ENCODE peak calls at places on chromosomes 3 and 15, in eight cellular contexts. One of them, this sample, is unnamed.

GRCh38 chr15:77160562-77161481 is 89.9 kb upstream of the TSPAN3 start:
- ATAC-seq in HepG2: peak
- ATAC-seq in upper lobe of left lung: no peak
- ATAC-seq in K562: no peak
- ATAC-seq in GM12878: peak
- ATAC-seq in Panc1: no peak
- ATAC-seq in GM23338: peak
- ATAC-seq in HCT116: peak
- ATAC-seq in this sample: no peak

GRCh38 chr3:71893702-71894479 is 108.9 kb upstream of the PROK2 start:
- ATAC-seq in GM12878: no peak
- ATAC-seq in K562: no peak
- ATAC-seq in HepG2: no peak
- ATAC-seq in HCT116: no peak
- ATAC-seq in upper lobe of left lung: no peak
- ATAC-seq in GM23338: peak
- ATAC-seq in Panc1: no peak
- ATAC-seq in this sample: no peak

GRCh38 chr15:98872777-98873176 is 134.8 kb downstream of the PGPEP1L start:
- ATAC-seq in upper lobe of left lung: no peak
- ATAC-seq in HepG2: no peak
- ATAC-seq in K562: no peak
- ATAC-seq in GM23338: no peak
- ATAC-seq in GM12878: no peak
- ATAC-seq in HCT116: no peak
- ATAC-seq in Panc1: no peak
- ATAC-seq in this sample: no peak

GRCh38 chr3:146308682-146309081 is 57.8 kb upstream of the PLSCR4 start:
- ATAC-seq in HepG2: no peak
- ATAC-seq in K562: no peak
- ATAC-seq in GM23338: no peak
- ATAC-seq in GM12878: no peak
- ATAC-seq in Panc1: no peak
- ATAC-seq in upper lobe of left lung: no peak
- ATAC-seq in HCT116: no peak
- ATAC-seq in this sample: peak

GRCh38 chr3:195584543-195584870 is 767 bp upstream of the APOD start:
- ATAC-seq in HepG2: no peak
- ATAC-seq in Panc1: no peak
- ATAC-seq in HCT116: no peak
- ATAC-seq in K562: peak
- ATAC-seq in GM12878: no peak
- ATAC-seq in upper lobe of left lung: no peak
- ATAC-seq in GM23338: no peak
- ATAC-seq in this sample: no peak

GRCh38 chr15:100043069-100043641 is 298.6 kb downstream of the ADAMTS17 start:
- ATAC-seq in GM23338: no peak
- ATAC-seq in HepG2: no peak
- ATAC-seq in Panc1: peak
- ATAC-seq in K562: no peak
- ATAC-seq in HCT116: peak
- ATAC-seq in GM12878: no peak
- ATAC-seq in upper lobe of left lung: no peak
- ATAC-seq in this sample: no peak

GRCh38 chr15:40785814-40786213 is 16.0 kb downstream of the C15orf62 start:
- ATAC-seq in GM23338: no peak
- ATAC-seq in Panc1: no peak
- ATAC-seq in HCT116: no peak
- ATAC-seq in upper lobe of left lung: no peak
- ATAC-seq in K562: no peak
- ATAC-seq in HepG2: peak
- ATAC-seq in GM12878: no peak
- ATAC-seq in this sample: no peak

GRCh38 chr15:27579738-27580137 is 519.4 kb downstream of the OCA2 start:
- ATAC-seq in GM23338: no peak
- ATAC-seq in GM12878: no peak
- ATAC-seq in Panc1: no peak
- ATAC-seq in upper lobe of left lung: no peak
- ATAC-seq in HepG2: no peak
- ATAC-seq in K562: no peak
- ATAC-seq in HCT116: no peak
- ATAC-seq in this sample: no peak

GRCh38 chr15:98883504-98883903 is 124.1 kb downstream of the PGPEP1L start:
- ATAC-seq in K562: no peak
- ATAC-seq in HepG2: no peak
- ATAC-seq in Panc1: peak
- ATAC-seq in GM12878: no peak
- ATAC-seq in upper lobe of left lung: no peak
- ATAC-seq in HCT116: no peak
- ATAC-seq in GM23338: no peak
- ATAC-seq in this sample: no peak

GRCh38 chr3:136632625-136633081 is 119.5 kb downstream of the STAG1 start:
- ATAC-seq in Panc1: peak
- ATAC-seq in GM12878: no peak
- ATAC-seq in HCT116: peak
- ATAC-seq in upper lobe of left lung: no peak
- ATAC-seq in GM23338: peak
- ATAC-seq in HepG2: peak
- ATAC-seq in K562: peak
- ATAC-seq in this sample: no peak

GRCh38 chr3:102454101-102454625 is 19.3 kb downstream of the ZPLD1 start:
- ATAC-seq in HepG2: no peak
- ATAC-seq in Panc1: no peak
- ATAC-seq in K562: no peak
- ATAC-seq in HCT116: no peak
- ATAC-seq in GM12878: no peak
- ATAC-seq in GM23338: no peak
- ATAC-seq in upper lobe of left lung: no peak
- ATAC-seq in this sample: no peak

GRCh38 chr3:135020181-135020580 is 225.1 kb downstream of the EPHB1 start:
- ATAC-seq in K562: no peak
- ATAC-seq in Panc1: no peak
- ATAC-seq in upper lobe of left lung: no peak
- ATAC-seq in HCT116: no peak
- ATAC-seq in HepG2: no peak
- ATAC-seq in GM12878: no peak
- ATAC-seq in GM23338: no peak
- ATAC-seq in this sample: no peak

GRCh38 chr3:150733936-150734794 is 28.8 kb downstream of the SIAH2 start:
- ATAC-seq in upper lobe of left lung: no peak
- ATAC-seq in K562: no peak
- ATAC-seq in HCT116: no peak
- ATAC-seq in GM12878: no peak
- ATAC-seq in HepG2: peak
- ATAC-seq in GM23338: no peak
- ATAC-seq in Panc1: peak
- ATAC-seq in this sample: no peak

GRCh38 chr3:134378818-134379217 is 4.6 kb upstream of the AMOTL2 start:
- ATAC-seq in K562: no peak
- ATAC-seq in GM12878: peak
- ATAC-seq in GM23338: no peak
- ATAC-seq in HepG2: no peak
- ATAC-seq in upper lobe of left lung: no peak
- ATAC-seq in HCT116: no peak
- ATAC-seq in Panc1: no peak
- ATAC-seq in this sample: no peak

GRCh38 chr15:85030301-85031049 is 48.8 kb downstream of the PDE8A start:
- ATAC-seq in HepG2: peak
- ATAC-seq in upper lobe of left lung: peak
- ATAC-seq in Panc1: peak
- ATAC-seq in GM12878: peak
- ATAC-seq in HCT116: peak
- ATAC-seq in GM23338: peak
- ATAC-seq in K562: peak
- ATAC-seq in this sample: no peak

GRCh38 chr3:78838362-78838761 is 929.4 kb downstream of the ROBO1 start:
- ATAC-seq in GM23338: no peak
- ATAC-seq in HepG2: no peak
- ATAC-seq in upper lobe of left lung: no peak
- ATAC-seq in GM12878: peak
- ATAC-seq in HCT116: no peak
- ATAC-seq in K562: no peak
- ATAC-seq in Panc1: no peak
- ATAC-seq in this sample: no peak

GRCh38 chr3:132641837-132642538 is 17.6 kb downstream of the ACAD11 start:
- ATAC-seq in GM12878: peak
- ATAC-seq in upper lobe of left lung: no peak
- ATAC-seq in Panc1: peak
- ATAC-seq in HepG2: no peak
- ATAC-seq in K562: peak
- ATAC-seq in HCT116: peak
- ATAC-seq in GM23338: peak
- ATAC-seq in this sample: peak

GRCh38 chr3:18786924-18787323 is 361.4 kb upstream of the KCNH8 start:
- ATAC-seq in GM23338: no peak
- ATAC-seq in GM12878: no peak
- ATAC-seq in HepG2: no peak
- ATAC-seq in K562: no peak
- ATAC-seq in HCT116: no peak
- ATAC-seq in upper lobe of left lung: no peak
- ATAC-seq in Panc1: no peak
- ATAC-seq in this sample: no peak

GRCh38 chr3:161388860-161389259 is 17.5 kb upstream of the SPTSSB start:
- ATAC-seq in K562: no peak
- ATAC-seq in HCT116: no peak
- ATAC-seq in HepG2: no peak
- ATAC-seq in upper lobe of left lung: no peak
- ATAC-seq in GM12878: peak
- ATAC-seq in Panc1: no peak
- ATAC-seq in GM23338: no peak
- ATAC-seq in this sample: no peak

GRCh38 chr3:114721864-114722263 is 425.2 kb downstream of the ZBTB20 start:
- ATAC-seq in GM12878: peak
- ATAC-seq in HepG2: no peak
- ATAC-seq in GM23338: no peak
- ATAC-seq in Panc1: no peak
- ATAC-seq in K562: no peak
- ATAC-seq in upper lobe of left lung: no peak
- ATAC-seq in HCT116: no peak
- ATAC-seq in this sample: no peak

GRCh38 chr3:177966493-177966892 is 569.7 kb upstream of the KCNMB2 start:
- ATAC-seq in GM23338: no peak
- ATAC-seq in upper lobe of left lung: no peak
- ATAC-seq in HepG2: no peak
- ATAC-seq in HCT116: no peak
- ATAC-seq in Panc1: no peak
- ATAC-seq in K562: no peak
- ATAC-seq in GM12878: no peak
- ATAC-seq in this sample: no peak

GRCh38 chr3:73762855-73763254 is 138.1 kb upstream of the PDZRN3 start:
- ATAC-seq in upper lobe of left lung: no peak
- ATAC-seq in GM12878: no peak
- ATAC-seq in K562: no peak
- ATAC-seq in HCT116: no peak
- ATAC-seq in GM23338: peak
- ATAC-seq in HepG2: no peak
- ATAC-seq in Panc1: no peak
- ATAC-seq in this sample: no peak

GRCh38 chr3:30747771-30748281 is 141.4 kb downstream of the TGFBR2 start:
- ATAC-seq in HepG2: peak
- ATAC-seq in GM23338: peak
- ATAC-seq in HCT116: peak
- ATAC-seq in Panc1: peak
- ATAC-seq in upper lobe of left lung: no peak
- ATAC-seq in K562: no peak
- ATAC-seq in GM12878: no peak
- ATAC-seq in this sample: no peak

GRCh38 chr15:64776402-64776786 is 1.0 kb upstream of the RBPMS2 start:
- ATAC-seq in GM23338: peak
- ATAC-seq in HCT116: no peak
- ATAC-seq in GM12878: no peak
- ATAC-seq in upper lobe of left lung: no peak
- ATAC-seq in HepG2: no peak
- ATAC-seq in K562: no peak
- ATAC-seq in Panc1: no peak
- ATAC-seq in this sample: no peak
- H3K4me3 ChIP-seq in GM23338: peak
- H3K4me3 ChIP-seq in HCT116: no peak
- H3K4me3 ChIP-seq in GM12878: no peak
- H3K4me3 ChIP-seq in upper lobe of left lung: peak
- H3K4me3 ChIP-seq in HepG2: no peak
- H3K4me3 ChIP-seq in K562: no peak
- H3K4me3 ChIP-seq in Panc1: peak
- H3K4me3 ChIP-seq in this sample: peak

DNA sequence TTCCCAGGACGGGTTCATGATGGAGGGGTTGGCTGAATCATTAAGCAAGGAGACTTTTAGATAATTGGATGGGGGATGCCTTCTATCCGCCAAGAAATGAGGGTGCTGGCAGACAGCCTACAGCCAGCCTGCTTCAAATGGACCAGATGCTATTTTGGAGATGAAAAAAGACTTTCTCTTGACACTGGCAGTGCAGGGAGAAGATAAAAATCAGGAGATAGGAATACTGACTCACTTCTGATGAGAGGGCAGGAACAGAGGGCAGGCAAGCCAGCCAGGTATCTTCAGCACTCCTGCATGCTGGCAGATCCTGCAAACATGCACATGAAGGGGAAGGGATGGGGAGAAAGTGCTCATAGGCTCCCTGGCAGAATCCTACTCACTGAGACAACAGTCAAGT is 7.7 kb upstream of the SYN2 start:
- ATAC-seq in Panc1: no peak
- ATAC-seq in HepG2: no peak
- ATAC-seq in upper lobe of left lung: no peak
- ATAC-seq in HCT116: no peak
- ATAC-seq in K562: no peak
- ATAC-seq in GM23338: no peak
- ATAC-seq in GM12878: no peak
- ATAC-seq in this sample: no peak
- TF ChIP-seq POLR2AphosphoS5 in Panc1: no peak
- TF ChIP-seq POLR2AphosphoS5 in HepG2: no peak
- TF ChIP-seq POLR2AphosphoS5 in upper lobe of left lung: no peak
- TF ChIP-seq POLR2AphosphoS5 in HCT116: no peak
- TF ChIP-seq POLR2AphosphoS5 in K562: no peak
- TF ChIP-seq POLR2AphosphoS5 in GM23338: no peak
- TF ChIP-seq POLR2AphosphoS5 in GM12878: no peak
- TF ChIP-seq POLR2AphosphoS5 in this sample: no peak

GRCh38 chr3:196903740-196904139 is 36.0 kb downstream of the SENP5 start:
- ATAC-seq in GM12878: no peak
- ATAC-seq in K562: no peak
- ATAC-seq in GM23338: no peak
- ATAC-seq in HepG2: no peak
- ATAC-seq in Panc1: no peak
- ATAC-seq in upper lobe of left lung: no peak
- ATAC-seq in HCT116: no peak
- ATAC-seq in this sample: no peak

GRCh38 chr3:196901768-196902167 is 34.0 kb downstream of the SENP5 start:
- ATAC-seq in GM12878: no peak
- ATAC-seq in K562: no peak
- ATAC-seq in HepG2: no peak
- ATAC-seq in Panc1: no peak
- ATAC-seq in GM23338: no peak
- ATAC-seq in HCT116: no peak
- ATAC-seq in upper lobe of left lung: no peak
- ATAC-seq in this sample: no peak

GRCh38 chr3:196902296-196902695 is 34.6 kb downstream of the SENP5 start:
- ATAC-seq in HCT116: no peak
- ATAC-seq in HepG2: no peak
- ATAC-seq in GM23338: no peak
- ATAC-seq in upper lobe of left lung: no peak
- ATAC-seq in Panc1: no peak
- ATAC-seq in GM12878: no peak
- ATAC-seq in K562: no peak
- ATAC-seq in this sample: no peak
- H3K4me3 ChIP-seq in HCT116: no peak
- H3K4me3 ChIP-seq in HepG2: no peak
- H3K4me3 ChIP-seq in GM23338: no peak
- H3K4me3 ChIP-seq in upper lobe of left lung: no peak
- H3K4me3 ChIP-seq in Panc1: no peak
- H3K4me3 ChIP-seq in GM12878: no peak
- H3K4me3 ChIP-seq in K562: no peak
- H3K4me3 ChIP-seq in this sample: no peak

GRCh38 chr3:64612082-64612860 is 75.5 kb downstream of the ADAMTS9 start:
- ATAC-seq in GM23338: no peak
- ATAC-seq in GM12878: no peak
- ATAC-seq in HepG2: no peak
- ATAC-seq in K562: no peak
- ATAC-seq in Panc1: no peak
- ATAC-seq in upper lobe of left lung: peak
- ATAC-seq in HCT116: no peak
- ATAC-seq in this sample: peak
- TF ChIP-seq POLR2AphosphoS5 in GM23338: no peak
- TF ChIP-seq POLR2AphosphoS5 in GM12878: no peak
- TF ChIP-seq POLR2AphosphoS5 in HepG2: no peak
- TF ChIP-seq POLR2AphosphoS5 in K562: no peak
- TF ChIP-seq POLR2AphosphoS5 in Panc1: no peak
- TF ChIP-seq POLR2AphosphoS5 in upper lobe of left lung: peak
- TF ChIP-seq POLR2AphosphoS5 in HCT116: no peak
- TF ChIP-seq POLR2AphosphoS5 in this sample: peak

This sample was measured in gastroesophageal sphincter.